ENCODE peak calls at places on chromosomes 3 and 15, in nine cellular contexts. Q is esophagus squamous epithelium, N is sigmoid colon, F is body of pancreas, C is left ventricle myocardium inferior, E is transverse colon, X is SK-N-SH, L is progenitor cell of endocrine pancreas, D is fibroblast of mammary gland. W is an unnamed sample.
A peak's percentile ranks its signal among the peaks of the same experiment; 100 is the strongest.

GRCh38 chr3:136249593-136250225 is 431 bp upstream of the PCCB start:
- DNase-seq in Q (no peak), N (no peak), F (peak; percentile 20), C (no peak), E (no peak), X (no peak), L (no peak), D (no peak), W (no peak)

GRCh38 chr3:31893174-31893573 is 87.9 kb downstream of the OSBPL10 start:
- DNase-seq in Q (no peak), N (no peak), F (no peak), C (no peak), E (no peak), X (no peak), L (no peak), D (no peak), W (no peak)

GRCh38 chr3:37973250-37974054 is 17.1 kb upstream of the VILL start:
- DNase-seq in Q (no peak), N (peak; percentile 84), F (no peak), C (no peak), E (no peak), X (no peak), L (no peak), D (no peak), W (no peak)

GRCh38 chr3:111519193-111519592 is 22.8 kb upstream of the CD96 start:
- DNase-seq in Q (no peak), N (no peak), F (no peak), C (no peak), E (no peak), X (no peak), L (no peak), D (no peak), W (no peak)

GRCh38 chr3:172989373-172989772 is 151.7 kb downstream of the SPATA16 start:
- DNase-seq in Q (no peak), N (no peak), F (no peak), C (no peak), E (no peak), X (no peak), L (no peak), D (no peak), W (no peak)

GRCh38 chr3:52490035-52490937 is 4.9 kb upstream of the STAB1 start:
- DNase-seq in Q (no peak), N (no peak), F (no peak), C (no peak), E (no peak), X (no peak), L (no peak), D (no peak), W (no peak)

GRCh38 chr15:43873651-43874050 is 46.8 kb downstream of the WDR76 start:
- DNase-seq in Q (no peak), N (no peak), F (no peak), C (no peak), E (no peak), X (no peak), L (no peak), D (no peak), W (no peak)

GRCh38 chr3:131361464-131362421 is 19.8 kb upstream of the NUDT16 start:
- DNase-seq in Q (peak; percentile 14), N (peak; percentile 86), F (peak; percentile 98), C (peak; percentile 83), E (peak; percentile 95), X (no peak), L (peak; percentile 83), D (peak; percentile 64), W (no peak)

GRCh38 chr3:67382551-67382950 is 271.9 kb downstream of the SUCLG2 start:
- DNase-seq in Q (no peak), N (no peak), F (no peak), C (no peak), E (no peak), X (no peak), L (no peak), D (no peak), W (no peak)

GRCh38 chr15:89340586-89340985 is 6.0 kb upstream of the POLG start:
- DNase-seq in Q (no peak), N (no peak), F (no peak), C (no peak), E (no peak), X (no peak), L (no peak), D (peak; percentile 6), W (no peak)

GRCh38 chr15:101256756-101257155 is 4.9 kb upstream of the CHSY1 start:
- DNase-seq in Q (no peak), N (no peak), F (no peak), C (no peak), E (no peak), X (no peak), L (no peak), D (no peak), W (no peak)

GRCh38 chr3:101069796-101070195 is 76.6 kb upstream of the ABI3BP start:
- DNase-seq in Q (no peak), N (no peak), F (no peak), C (no peak), E (no peak), X (no peak), L (no peak), D (no peak), W (no peak)

GRCh38 chr3:1987983-1988382 is 110.7 kb upstream of the CNTN4 start:
- DNase-seq in Q (no peak), N (no peak), F (peak; percentile 17), C (no peak), E (peak; percentile 28), X (peak; percentile 31), L (no peak), D (peak; percentile 5), W (no peak)

GRCh38 chr15:31435891-31436628 is 109.4 kb downstream of the KLF13 start:
- DNase-seq in Q (no peak), N (no peak), F (no peak), C (no peak), E (no peak), X (no peak), L (no peak), D (peak; percentile 67), W (no peak)

GRCh38 chr3:39869890-39870289 is 60.5 kb downstream of the MYRIP start:
- DNase-seq in Q (no peak), N (no peak), F (no peak), C (no peak), E (no peak), X (no peak), L (no peak), D (no peak), W (no peak)

GRCh38 chr3:171028025-171028778 is 1.7 kb upstream of the SLC2A2 start:
- DNase-seq in Q (no peak), N (peak; percentile 74), F (peak; percentile 35), C (peak; percentile 54), E (peak; percentile 21), X (peak; percentile 65), L (no peak), D (peak; percentile 91), W (peak; percentile 78)

GRCh38 chr3:32510075-32510724 is 7.5 kb upstream of the CMTM6 start:
- DNase-seq in Q (peak; percentile 3), N (peak; percentile 76), F (peak; percentile 71), C (peak; percentile 34), E (peak; percentile 67), X (peak; percentile 71), L (peak; percentile 34), D (peak; percentile 73), W (peak; percentile 42)

GRCh38 chr15:38707802-38708671 is 143.4 kb upstream of the RASGRP1 start:
- DNase-seq in Q (no peak), N (no peak), F (peak; percentile 39), C (no peak), E (peak; percentile 38), X (peak; percentile 44), L (peak; percentile 18), D (peak; percentile 72), W (peak; percentile 41)

GRCh38 chr3:197807969-197808587 is 17.0 kb downstream of the LRCH3 start:
- DNase-seq in Q (no peak), N (no peak), F (no peak), C (no peak), E (no peak), X (no peak), L (no peak), D (no peak), W (no peak)

GRCh38 chr3:38843898-38844297 is 27.9 kb upstream of the SCN10A start:
- DNase-seq in Q (no peak), N (no peak), F (no peak), C (no peak), E (no peak), X (peak; percentile 54), L (no peak), D (peak; percentile 72), W (peak; percentile 37)

GRCh38 chr3:172653004-172653403 is 57.9 kb downstream of the NCEH1 start:
- DNase-seq in Q (no peak), N (no peak), F (no peak), C (no peak), E (no peak), X (no peak), L (no peak), D (no peak), W (no peak)

GRCh38 chr15:63348392-63348791 is 33.3 kb downstream of the CA12 start:
- DNase-seq in Q (no peak), N (peak; percentile 83), F (peak; percentile 80), C (peak; percentile 64), E (peak; percentile 75), X (peak; percentile 42), L (no peak), D (peak; percentile 56), W (no peak)

GRCh38 chr3:84194032-84194431 is 764.8 kb upstream of the CADM2 start:
- DNase-seq in Q (no peak), N (no peak), F (no peak), C (no peak), E (no peak), X (no peak), L (no peak), D (no peak), W (no peak)

GRCh38 chr3:25962255-25962654 is 172.4 kb downstream of the OXSM start:
- DNase-seq in Q (no peak), N (no peak), F (no peak), C (no peak), E (no peak), X (no peak), L (no peak), D (no peak), W (no peak)
- TF ChIP-seq CTCF in Q (no peak), N (no peak), F (peak; percentile 49), C (no peak), E (no peak), X (no peak), L (peak; percentile 63), D (no peak), W (no peak)

GRCh38 chr15:52254331-52254730 is 41.3 kb downstream of the MYO5C start:
- DNase-seq in Q (no peak), N (no peak), F (no peak), C (no peak), E (no peak), X (no peak), L (no peak), D (peak; percentile 17), W (no peak)
- TF ChIP-seq CTCF in Q (no peak), N (no peak), F (no peak), C (no peak), E (no peak), X (no peak), L (no peak), D (no peak), W (no peak)

GRCh38 chr3:178434206-178434805 is 101.9 kb upstream of the KCNMB2 start:
- DNase-seq in Q (no peak), N (no peak), F (no peak), C (no peak), E (no peak), X (peak; percentile 18), L (no peak), D (no peak), W (no peak)
- TF ChIP-seq CTCF in Q (no peak), N (no peak), F (no peak), C (peak; percentile 46), E (no peak), X (peak; percentile 28), L (peak; percentile 7), D (peak; percentile 29), W (peak; percentile 27)

GRCh38 chr3:42302924-42303634 is 37.1 kb upstream of the CCK start:
- DNase-seq in Q (no peak), N (no peak), F (no peak), C (no peak), E (no peak), X (no peak), L (no peak), D (no peak), W (no peak)
- TF ChIP-seq CTCF in Q (no peak), N (no peak), F (no peak), C (no peak), E (no peak), X (no peak), L (no peak), D (no peak), W (no peak)